ENCODE peak calls at places on chromosome 9, in eight cellular contexts. L, T, B, U, V, F, H and G are unnamed samples.

GRCh38 chr9:78866228-78867132 is 569.6 kb downstream of the PSAT1 start:
- DNase-seq in F (no peak), U (no peak), T (no peak), V (peak; percentile 80), H (peak; percentile 13), L (no peak), B (no peak), G (no peak)

GRCh38 chr9:100087218-100087617 is 11.6 kb downstream of the ERP44 start:
- DNase-seq in V (peak; percentile 90), U (no peak), H (no peak), L (no peak), B (no peak), T (no peak), F (no peak), G (no peak)

GRCh38 chr9:130936285-130937117 is 2.5 kb downstream of the FIBCD1 start:
- DNase-seq in H (no peak), L (no peak), V (peak; percentile 15), F (peak; percentile 18), T (no peak), B (peak; percentile 64), U (peak; percentile 76), G (no peak)

GRCh38 chr9:28999806-29000205 is 1426.5 kb upstream of the C9orf72 start:
- DNase-seq in B (no peak), T (no peak), F (no peak), H (no peak), L (no peak), V (no peak), U (no peak), G (no peak)

GRCh38 chr9:124078641-124079040 is 67.1 kb downstream of the LHX2 start:
- DNase-seq in U (no peak), T (no peak), V (peak; percentile 47), H (no peak), B (no peak), L (no peak), F (no peak), G (peak; percentile 24)

GRCh38 chr9:137273095-137273490 is 4.4 kb upstream of the TOR4A start:
- DNase-seq in B (peak; percentile 37), U (no peak), L (peak; percentile 65), V (no peak), H (no peak), T (no peak), F (no peak), G (no peak)

GRCh38 chr9:27248702-27249101 is 48.2 kb downstream of the EQTN start:
- DNase-seq in U (no peak), H (no peak), L (no peak), V (no peak), T (no peak), B (no peak), F (no peak), G (no peak)

GRCh38 chr9:126851286-126851880 is 9.1 kb upstream of the ZBTB34 start:
- DNase-seq in U (no peak), F (no peak), L (no peak), V (no peak), H (no peak), B (no peak), T (no peak), G (no peak)

GRCh38 chr9:108439967-108440366 is 415.8 kb downstream of the ACTL7B start:
- DNase-seq in L (no peak), V (peak; percentile 40), B (no peak), F (no peak), U (no peak), H (no peak), T (no peak), G (no peak)

GRCh38 chr9:82423700-82424099 is 435.1 kb downstream of the SPATA31D1 start:
- DNase-seq in T (no peak), U (no peak), F (peak; percentile 69), V (no peak), L (no peak), B (no peak), H (no peak), G (no peak)

GRCh38 chr9:93121316-93122241 is 12.5 kb downstream of the NINJ1 start:
- DNase-seq in V (no peak), B (no peak), T (no peak), H (no peak), F (peak; percentile 5), U (no peak), L (no peak), G (no peak)

GRCh38 chr9:75152416-75152815 is 64.1 kb downstream of the OSTF1 start:
- DNase-seq in H (no peak), L (no peak), T (no peak), U (no peak), V (no peak), B (no peak), F (no peak), G (no peak)

GRCh38 chr9:97419315-97419867 is 7.5 kb downstream of the TDRD7 start:
- DNase-seq in B (no peak), F (no peak), V (peak; percentile 83), T (no peak), L (no peak), H (no peak), U (no peak), G (no peak)

GRCh38 chr9:9222730-9223129 is 1390.1 kb downstream of the PTPRD start:
- DNase-seq in U (no peak), L (no peak), F (no peak), H (no peak), B (no peak), T (no peak), V (no peak), G (no peak)

GRCh38 chr9:76704601-76705204 is 59.5 kb upstream of the PCA3 start:
- DNase-seq in H (peak; percentile 80), V (peak; percentile 91), U (no peak), B (peak; percentile 19), T (peak; percentile 23), L (peak; percentile 39), F (no peak), G (no peak)

GRCh38 chr9:110329676-110330235 is 7.9 kb downstream of the TXNDC8 start:
- DNase-seq in B (no peak), V (no peak), H (no peak), F (no peak), T (no peak), L (no peak), U (no peak), G (no peak)

GRCh38 chr9:93295456-93296076 is 111.6 kb downstream of the WNK2 start:
- DNase-seq in F (no peak), V (no peak), T (no peak), H (no peak), U (no peak), B (no peak), L (peak; percentile 25), G (no peak)

GRCh38 chr9:128142061-128142460 is 7.2 kb upstream of the LCN2 start:
- DNase-seq in F (no peak), B (no peak), T (no peak), V (no peak), L (no peak), H (no peak), U (no peak), G (no peak)

GRCh38 chr9:87541663-87542062 is 44.0 kb downstream of the DAPK1 start:
- DNase-seq in B (no peak), F (no peak), L (no peak), T (no peak), H (no peak), V (no peak), U (no peak), G (no peak)

GRCh38 chr9:93111371-93112115 is 15.5 kb downstream of the CARD19 start:
- DNase-seq in F (no peak), U (no peak), T (no peak), L (no peak), H (no peak), V (no peak), B (no peak), G (peak; percentile 47)

GRCh38 chr9:86943223-86943870 is 4.0 kb downstream of the GAS1 start:
- DNase-seq in B (no peak), U (no peak), H (no peak), F (no peak), T (no peak), L (no peak), V (no peak), G (no peak)

GRCh38 chr9:130555061-130555460 is 24.3 kb upstream of the FUBP3 start:
- DNase-seq in U (no peak), T (no peak), H (no peak), V (no peak), B (no peak), L (no peak), F (no peak), G (no peak)

GRCh38 chr9:114054191-114054690 is 23.9 kb downstream of the AMBP start:
- DNase-seq in F (no peak), U (no peak), H (no peak), T (no peak), V (no peak), B (no peak), L (no peak), G (no peak)
- TF ChIP-seq POLR2AphosphoS5 in F (no peak), U (no peak), H (no peak), T (no peak), V (no peak), B (no peak), L (no peak), G (no peak)

DNA sequence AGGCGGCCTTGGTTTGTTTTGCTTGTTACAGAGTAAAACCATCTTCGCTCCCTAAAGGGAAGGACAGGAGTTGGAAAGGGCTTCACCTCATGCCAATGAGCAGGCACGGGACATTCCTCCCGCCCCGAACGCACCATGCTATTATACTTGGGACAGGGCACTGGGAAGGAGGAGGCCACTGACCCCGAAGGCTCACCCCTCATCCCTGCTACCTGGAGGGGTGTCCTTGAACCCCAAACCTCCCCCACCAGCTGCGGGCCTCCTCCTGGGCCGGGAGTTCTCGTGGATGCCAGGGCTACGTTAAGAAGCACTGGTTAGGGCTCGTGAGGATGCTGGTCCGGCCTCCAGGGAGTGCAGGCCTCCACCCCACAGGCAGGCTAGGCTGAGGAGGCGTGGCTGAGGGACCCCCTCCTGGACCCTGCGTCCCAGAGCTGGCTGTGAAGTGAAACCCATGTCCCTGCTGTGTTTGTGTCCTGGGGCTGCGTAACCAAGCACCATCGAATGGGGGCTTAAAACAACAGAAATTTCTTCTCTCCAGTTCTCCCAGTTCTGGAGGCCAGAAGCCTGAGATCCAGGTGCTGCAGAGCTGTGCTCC is 111.0 kb upstream of the SARDH start:
- DNase-seq in B (no peak), U (no peak), T (no peak), V (no peak), L (no peak), F (no peak), H (no peak), G (no peak)
- H3K4me3 ChIP-seq in B (no peak overlapping the region), U (no peak overlapping the region), T (no peak overlapping the region), V (no peak overlapping the region), L (no peak overlapping the region), F (no peak overlapping the region), H (no peak overlapping the region), G (no peak overlapping the region)

DNA sequence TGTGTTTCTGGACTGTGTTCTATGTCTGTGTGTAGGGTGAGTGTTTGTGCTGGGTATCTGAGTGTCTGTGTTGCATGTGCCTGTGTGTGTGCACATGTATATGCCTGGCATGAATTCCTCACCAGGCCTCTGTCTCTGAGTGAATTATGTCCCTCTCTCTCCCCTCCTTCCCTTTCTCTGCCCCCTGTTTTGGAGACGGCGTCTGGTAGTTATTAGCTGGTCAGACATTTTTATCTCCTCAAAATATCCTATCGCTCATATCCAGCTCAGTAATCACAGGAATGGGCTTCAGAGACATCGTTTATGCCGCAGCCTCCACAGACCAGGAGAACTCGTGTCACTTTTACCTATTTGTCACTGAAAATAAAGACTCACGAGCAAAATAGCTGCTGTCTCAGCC is 483.2 kb upstream of the BRINP1 start:
- DNase-seq in H (no peak), V (no peak), L (peak; percentile 66), F (no peak), T (no peak), U (no peak), B (no peak), G (no peak)
- H3K9me3 ChIP-seq in H (no peaks in the 10 kb centered on the region), V (peaks cover 2% of the 10 kb centered on the region), L (no peaks in the 10 kb centered on the region), F (no peaks in the 10 kb centered on the region), T (no peaks in the 10 kb centered on the region), U (no peaks in the 10 kb centered on the region), B (peaks cover 3% of the 10 kb centered on the region), G (no peaks in the 10 kb centered on the region)

GRCh38 chr9:88994820-88995180 is 3.5 kb downstream of the S1PR3 start:
- DNase-seq in V (peak; percentile 51), F (no peak), B (no peak), U (no peak), L (no peak), H (no peak), T (no peak), G (no peak)
- TF ChIP-seq POLR2AphosphoS5 in V (no peak), F (no peak), B (no peak), U (no peak), L (no peak), H (no peak), T (no peak), G (no peak)